ENCODE peak calls at places on chromosomes 4 and X, in five cellular contexts. A is GM12878, F is fibroblast of mammary gland, O is lung, M is heart right ventricle. E is an unnamed sample.
A peak's percentile ranks its signal among the peaks of the same experiment; 100 is the strongest.

GRCh38 chr4:99438578-99438875 is 3.4 kb upstream of the ADH7 start:
- DNase-seq in F (peak; percentile 19), O (no peak), A (no peak), M (no peak), E (no peak)

GRCh38 chr4:2560167-2560566 is 23.7 kb downstream of the FAM193A start:
- DNase-seq in A (no peak), F (no peak), O (no peak), M (no peak), E (no peak)

GRCh38 chrX:16114640-16115039 is 8.7 kb upstream of the GRPR start:
- DNase-seq in F (peak; percentile 94), M (no peak), O (no peak), A (no peak), E (no peak)

GRCh38 chrX:68387786-68388185 is 45.5 kb downstream of the OPHN1 start:
- DNase-seq in M (no peak), F (no peak), A (no peak), O (no peak), E (no peak)

GRCh38 chr4:3851211-3851610 is 85.0 kb downstream of the ADRA2C start:
- DNase-seq in M (no peak), O (no peak), A (no peak), F (peak; percentile 41), E (no peak)

GRCh38 chrX:110363241-110363640 is 4.6 kb downstream of the RTL9 start:
- DNase-seq in O (no peak), F (no peak), M (no peak), A (no peak), E (no peak)

GRCh38 chrX:53288173-53288572 is 6.8 kb upstream of the IQSEC2 start:
- DNase-seq in O (no peak), F (no peak), A (no peak), M (peak; percentile 54), E (no peak)

GRCh38 chrX:41781500-41781899 is 57.5 kb downstream of the GPR82 start:
- DNase-seq in F (peak; percentile 61), O (no peak), A (no peak), M (no peak), E (peak; percentile 42)

GRCh38 chrX:78573630-78574029 is 85.5 kb downstream of the RTL3 start:
- DNase-seq in A (no peak), O (no peak), M (no peak), F (no peak), E (no peak)

GRCh38 chr4:17286737-17287460 is 225.0 kb downstream of the QDPR start:
- DNase-seq in M (no peak), O (no peak), F (no peak), A (no peak), E (no peak)

GRCh38 chrX:154372612-154373022 is 1.8 kb downstream of the FLNA start:
- DNase-seq in O (no peak), M (no peak), A (peak; percentile 31), F (no peak), E (no peak)
- H3K4me3 ChIP-seq in O (no peak overlapping the region), M (peak overlapping the region; percentile 88), A (no peak overlapping the region), F (no peak overlapping the region), E (no peak overlapping the region)

GRCh38 chr4:141768954-141769353 is 132.6 kb downstream of the IL15 start:
- DNase-seq in O (no peak), F (peak; percentile 89), A (no peak), M (no peak), E (no peak)
- H3K4me3 ChIP-seq in O (no peak overlapping the region), F (no peak overlapping the region), A (no peak overlapping the region), M (no peak overlapping the region), E (no peak overlapping the region)

GRCh38 chr4:148093065-148093464 is 349.1 kb downstream of the NR3C2 start:
- DNase-seq in A (no peak), F (no peak), M (no peak), O (no peak), E (no peak)
- H3K4me3 ChIP-seq in A (no peak overlapping the region), F (no peak overlapping the region), M (no peak overlapping the region), O (no peak overlapping the region), E (no peak overlapping the region)

GRCh38 chr4:166172619-166173018 is 299.6 kb downstream of the TLL1 start:
- DNase-seq in A (no peak), M (no peak), F (no peak), O (no peak), E (no peak)
- H3K4me3 ChIP-seq in A (no peak overlapping the region), M (no peak overlapping the region), F (no peak overlapping the region), O (no peak overlapping the region), E (no peak overlapping the region)

GRCh38 chr4:53193111-53193510 is 172.8 kb downstream of the SCFD2 start:
- DNase-seq in F (no peak), A (no peak), O (no peak), M (no peak), E (no peak)

GRCh38 chr4:53194727-53195126 is 171.1 kb downstream of the SCFD2 start:
- DNase-seq in O (no peak), M (no peak), F (no peak), A (no peak), E (no peak)

GRCh38 chr4:53197760-53198150 is 168.1 kb downstream of the SCFD2 start:
- DNase-seq in A (no peak), F (no peak), M (no peak), O (no peak), E (no peak)

GRCh38 chr4:53196872-53197759 is 168.7 kb downstream of the SCFD2 start:
- DNase-seq in M (no peak), O (no peak), F (peak; percentile 90), A (peak; percentile 44), E (peak; percentile 78)

DNA sequence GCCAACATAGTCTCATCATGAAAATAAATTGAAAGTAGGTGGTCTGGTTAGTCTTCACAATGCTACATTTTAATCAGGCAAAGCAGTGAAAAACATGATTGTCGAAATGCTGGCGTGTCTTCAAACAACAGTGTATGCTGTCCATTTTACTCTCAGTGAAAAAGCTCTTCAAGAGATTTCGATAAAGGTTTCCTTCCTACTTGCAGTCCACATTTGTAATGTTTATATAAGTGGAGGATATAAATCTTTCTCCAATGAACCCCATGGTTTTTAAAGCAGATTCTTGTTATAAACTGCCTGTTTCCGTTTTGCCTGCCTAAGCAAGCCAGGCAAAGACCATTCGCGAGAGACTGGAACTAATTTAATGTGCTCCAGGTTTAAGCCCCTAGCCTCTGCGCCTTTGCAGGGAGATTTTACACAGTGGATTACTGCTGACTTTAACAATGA is 169.6 kb downstream of the SCFD2 start:
- DNase-seq in M (no peak), A (no peak), F (peak; percentile 17), O (no peak), E (no peak)
- H3K4me3 ChIP-seq in M (no peak overlapping the region), A (no peak overlapping the region), F (no peak overlapping the region), O (no peak overlapping the region), E (no peak overlapping the region)